ENCODE peak calls at places on chromosomes 7 and 10, in seven cellular contexts. B is GM23248, T is upper lobe of right lung, Z is psoas muscle, X is transverse colon, M is heart left ventricle, W is left ventricle myocardium inferior. F is an unnamed sample.

GRCh38 chr7:157670490-157671357 is 333.9 kb downstream of the DNAJB6 start:
- DNase-seq in W (no peak), X (peak; percentile 2), T (no peak), B (no peak), M (no peak), Z (no peak), F (no peak)

GRCh38 chr7:50416509-50417299 is 33.4 kb downstream of the FIGNL1 start:
- DNase-seq in T (no peak), Z (no peak), B (no peak), X (no peak), M (no peak), W (no peak), F (no peak)

GRCh38 chr10:47231414-47231813 is 68.6 kb upstream of the GDF10 start:
- DNase-seq in T (no peak), W (no peak), M (no peak), Z (no peak), B (no peak), X (no peak), F (no peak)

GRCh38 chr7:20030915-20031362 is 186.2 kb downstream of the MACC1 start:
- DNase-seq in Z (no peak), X (no peak), B (peak; percentile 56), M (no peak), T (no peak), W (no peak), F (no peak)

GRCh38 chr10:420154-421121 is 269.0 kb downstream of the DIP2C start:
- DNase-seq in X (no peak), M (no peak), B (no peak), Z (no peak), T (no peak), W (no peak), F (no peak)

GRCh38 chr7:19690736-19691135 is 18.1 kb downstream of the POLR1F start:
- DNase-seq in B (no peak), X (no peak), M (no peak), Z (no peak), W (no peak), T (no peak), F (no peak)

GRCh38 chr10:88913803-88914202 is 33.8 kb downstream of the STAMBPL1 start:
- DNase-seq in M (no peak), W (no peak), B (no peak), X (no peak), Z (no peak), T (no peak), F (no peak)

GRCh38 chr10:80555415-80555814 is 17.7 kb downstream of the SH2D4B start:
- DNase-seq in Z (no peak), T (no peak), W (no peak), B (no peak), X (no peak), M (no peak), F (no peak)

GRCh38 chr10:114749014-114749413 is 72.6 kb upstream of the FHIP2A start:
- DNase-seq in Z (no peak), W (no peak), X (no peak), T (no peak), M (no peak), B (no peak), F (no peak)

GRCh38 chr7:29480456-29480855 is 83.2 kb upstream of the PRR15 start:
- DNase-seq in T (no peak), W (no peak), Z (no peak), X (no peak), B (no peak), M (no peak), F (no peak)

GRCh38 chr10:92110039-92110794 is 180.7 kb downstream of the CPEB3 start:
- DNase-seq in Z (no peak), M (no peak), B (peak; percentile 50), W (no peak), X (no peak), T (no peak), F (no peak)

GRCh38 chr7:5557920-5558401 is 134.3 kb upstream of the TNRC18 start:
- DNase-seq in X (peak; percentile 67), B (peak; percentile 76), M (peak; percentile 70), Z (peak; percentile 93), W (peak; percentile 85), T (peak; percentile 89), F (no peak)

GRCh38 chr7:90749774-90750173 is 153.7 kb downstream of the CDK14 start:
- DNase-seq in X (no peak), B (no peak), M (no peak), T (no peak), W (no peak), Z (no peak), F (no peak)

GRCh38 chr10:88553116-88553752 is 29.9 kb downstream of the RNLS start:
- DNase-seq in M (peak; percentile 29), W (no peak), B (peak; percentile 89), T (no peak), Z (no peak), X (peak; percentile 41), F (peak; percentile 4)

GRCh38 chr10:124053971-124054370 is 39.4 kb downstream of the CHST15 start:
- DNase-seq in Z (no peak), B (no peak), W (no peak), T (no peak), X (no peak), M (no peak), F (peak; percentile 21)

GRCh38 chr7:96126382-96126781 is 195.5 kb downstream of the SLC25A13 start:
- DNase-seq in T (no peak), B (no peak), X (no peak), M (no peak), Z (no peak), W (no peak), F (no peak)

GRCh38 chr10:95183451-95184230 is 10.4 kb upstream of the ACSM6 start:
- DNase-seq in W (peak; percentile 88), M (peak; percentile 83), X (peak; percentile 92), Z (peak; percentile 90), B (peak; percentile 88), T (peak; percentile 96), F (peak; percentile 5)

GRCh38 chr10:58268454-58268945 is 462 bp upstream of the CISD1 start:
- DNase-seq in Z (no peak), T (no peak), M (no peak), B (no peak), X (no peak), W (no peak), F (no peak)

GRCh38 chr10:43170491-43170890 is 32.2 kb downstream of the CSGALNACT2 start:
- DNase-seq in X (no peak), T (no peak), M (no peak), W (no peak), B (peak; percentile 32), Z (no peak), F (no peak)

GRCh38 chr10:113616244-113617074 is 47.4 kb downstream of the NRAP start:
- DNase-seq in Z (no peak), W (no peak), X (no peak), M (no peak), T (no peak), B (peak; percentile 46), F (no peak)

GRCh38 chr7:73446716-73447115 is 13.1 kb downstream of the FZD9 start:
- DNase-seq in Z (no peak), T (no peak), W (no peak), M (no peak), X (no peak), B (no peak), F (no peak)

DNA sequence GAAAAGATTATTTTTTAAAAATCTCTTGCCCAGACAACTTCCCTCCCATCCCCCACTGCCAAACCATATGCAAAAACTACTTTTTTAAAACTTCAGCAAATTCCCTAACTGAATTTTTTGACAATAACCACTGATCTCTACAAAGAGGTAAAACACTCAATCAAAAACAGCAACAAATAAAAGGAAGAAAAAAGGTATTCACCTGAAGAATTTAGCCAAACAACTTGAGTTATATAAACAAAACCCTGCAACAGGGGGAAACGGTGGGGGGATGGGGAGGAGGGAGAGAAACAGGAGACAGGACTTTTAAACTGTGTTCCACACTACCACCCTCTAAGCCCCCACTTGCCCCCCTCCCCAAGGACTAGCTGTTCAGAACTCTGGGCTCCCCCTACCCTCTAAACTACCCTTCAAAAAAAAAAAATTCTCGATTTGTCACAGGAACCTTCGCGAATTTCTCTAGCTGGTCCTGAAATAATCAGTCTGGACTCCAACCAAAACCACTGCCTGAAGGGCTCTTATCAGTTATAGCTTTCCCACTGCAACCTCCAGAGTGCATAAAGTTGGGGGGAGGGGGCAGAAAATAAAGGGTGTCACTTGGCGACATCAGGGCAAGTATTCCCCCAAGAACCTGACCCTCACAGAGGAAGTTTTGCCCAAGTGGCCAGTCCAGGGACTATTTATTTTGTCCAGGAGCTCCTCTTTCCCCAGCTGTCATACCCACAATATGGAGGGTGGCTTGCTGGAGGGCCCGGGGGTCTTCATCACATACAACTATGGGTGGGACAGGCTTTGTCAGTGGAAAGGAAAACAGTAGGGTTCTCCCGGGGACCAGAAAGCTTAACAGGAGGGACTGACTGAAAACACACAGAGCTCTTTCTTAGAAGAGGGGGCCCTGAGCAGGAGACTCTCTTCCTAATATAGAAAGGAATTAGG is 1.4 kb downstream of the UBE2H start:
- DNase-seq in M (peak; percentile 32), T (peak; percentile 21), Z (no peak), X (peak; percentile 24), B (peak; percentile 42), W (no peak), F (no peak)
- H3K4me1 ChIP-seq in M (peaks cover 34% of the 10 kb centered on the region), T (peaks cover 39% of the 10 kb centered on the region), Z (peaks cover 27% of the 10 kb centered on the region), X (peaks cover 40% of the 10 kb centered on the region), B (peaks cover 44% of the 10 kb centered on the region), W (peaks cover 62% of the 10 kb centered on the region), F (peaks cover 35% of the 10 kb centered on the region)

DNA sequence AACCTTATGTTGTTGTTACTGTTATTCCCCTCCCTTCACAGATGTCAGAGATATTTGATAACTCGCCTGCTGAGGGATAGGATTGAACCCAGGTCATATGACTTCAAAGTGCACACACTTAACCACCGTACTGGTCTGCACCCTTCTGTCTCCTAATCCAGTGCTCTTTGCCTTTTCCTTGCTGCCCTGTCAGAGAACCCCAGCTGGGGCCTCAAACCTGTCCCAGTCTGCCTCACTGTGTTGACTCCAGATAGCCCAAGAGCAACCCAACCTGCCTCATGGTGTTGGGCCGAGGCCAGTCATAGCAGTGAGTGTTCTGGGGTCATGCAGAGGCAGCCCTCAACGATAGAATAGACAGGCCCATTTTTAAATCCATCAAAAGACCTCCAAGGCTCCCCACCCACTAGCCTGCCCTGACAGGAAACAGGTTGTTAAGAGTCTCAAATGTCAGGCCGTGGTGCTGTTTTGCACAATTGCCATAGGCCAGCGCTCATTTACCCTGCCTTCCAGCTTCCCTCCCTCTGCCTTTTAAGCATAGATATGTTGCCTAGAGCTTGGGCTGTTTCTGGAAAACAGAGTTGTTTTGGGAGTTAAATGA is 37.0 kb upstream of the PDCD4 start:
- DNase-seq in X (peak; percentile 21), W (no peak), B (no peak), M (no peak), T (no peak), Z (no peak), F (no peak)
- H3K4me1 ChIP-seq in X (peaks cover 54% of the 10 kb centered on the region), W (peaks cover 84% of the 10 kb centered on the region), B (no peaks in the 10 kb centered on the region), M (peaks cover 45% of the 10 kb centered on the region), T (peaks cover 8% of the 10 kb centered on the region), Z (peaks cover 40% of the 10 kb centered on the region), F (peaks cover 19% of the 10 kb centered on the region)

DNA sequence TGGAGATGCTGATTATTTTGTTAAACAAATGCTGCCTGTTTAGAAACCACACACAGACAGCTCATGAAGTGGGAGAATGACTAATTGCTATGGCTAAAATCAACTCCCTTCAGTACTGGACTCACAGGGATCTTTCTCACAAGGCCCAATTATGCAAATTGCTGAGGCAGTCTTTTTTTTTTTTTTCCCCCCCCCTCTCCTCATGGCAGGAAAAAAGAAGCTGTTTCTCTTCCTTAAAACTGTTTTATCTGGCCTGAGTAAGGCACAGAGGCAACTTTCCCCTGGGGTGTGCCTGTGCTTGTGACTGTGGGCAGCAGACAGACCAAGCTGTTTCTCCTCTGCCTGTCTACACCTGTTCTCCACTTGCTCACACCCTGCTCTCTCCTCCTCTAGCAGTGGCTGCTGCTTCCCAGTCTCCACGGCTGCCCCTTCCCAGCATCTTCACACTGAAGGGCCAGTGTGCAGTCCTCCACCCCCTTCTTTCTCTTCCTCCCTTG is 65.4 kb upstream of the STEAP1B start:
- DNase-seq in W (no peak), T (no peak), M (no peak), X (no peak), Z (no peak), B (peak; percentile 83), F (peak; percentile 81)
- H3K4me1 ChIP-seq in W (peaks cover 59% of the 10 kb centered on the region), T (peaks cover 54% of the 10 kb centered on the region), M (peaks cover 51% of the 10 kb centered on the region), X (peaks cover 8% of the 10 kb centered on the region), Z (peaks cover 37% of the 10 kb centered on the region), B (peaks cover 57% of the 10 kb centered on the region), F (peaks cover 57% of the 10 kb centered on the region)

GRCh38 chr10:29081971-29082699 is 206.7 kb upstream of the LYZL1 start:
- DNase-seq in Z (no peak), B (no peak), T (no peak), M (no peak), X (no peak), W (peak; percentile 33), F (no peak)
- H3K4me1 ChIP-seq in Z (no peaks in the 10 kb centered on the region), B (no peaks in the 10 kb centered on the region), T (no peaks in the 10 kb centered on the region), M (no peaks in the 10 kb centered on the region), X (no peaks in the 10 kb centered on the region), W (no peaks in the 10 kb centered on the region), F (no peaks in the 10 kb centered on the region)